ENCODE peak calls at places on chromosomes 11 and 22, in four cellular contexts. One of them, this sample, is unnamed.

GRCh38 chr22:46770726-46771125 is 8.3 kb downstream of the TBC1D22A start:
- DNase-seq in CD8-positive, alpha-beta memory T cell: no peak
- DNase-seq in neuronal stem cell: no peak
- DNase-seq in adrenal gland: peak
- DNase-seq in this sample: peak

GRCh38 chr11:46363455-46363920 is 16.2 kb downstream of the DGKZ start:
- DNase-seq in adrenal gland: peak
- DNase-seq in neuronal stem cell: no peak
- DNase-seq in CD8-positive, alpha-beta memory T cell: no peak
- DNase-seq in this sample: no peak

GRCh38 chr11:123799438-123799837 is 6.7 kb downstream of the OR6M1 start:
- DNase-seq in neuronal stem cell: no peak
- DNase-seq in adrenal gland: no peak
- DNase-seq in CD8-positive, alpha-beta memory T cell: no peak
- DNase-seq in this sample: no peak

GRCh38 chr11:24312464-24313238 is 184.2 kb upstream of the LUZP2 start:
- DNase-seq in CD8-positive, alpha-beta memory T cell: no peak
- DNase-seq in adrenal gland: no peak
- DNase-seq in neuronal stem cell: no peak
- DNase-seq in this sample: no peak

GRCh38 chr11:1508491-1508891 is 21.9 kb upstream of the MOB2 start:
- DNase-seq in CD8-positive, alpha-beta memory T cell: peak
- DNase-seq in adrenal gland: no peak
- DNase-seq in neuronal stem cell: no peak
- DNase-seq in this sample: peak

GRCh38 chr11:88337342-88338222 is at the start of gene CTSC:
- DNase-seq in adrenal gland: peak
- DNase-seq in CD8-positive, alpha-beta memory T cell: peak
- DNase-seq in neuronal stem cell: peak
- DNase-seq in this sample: peak

GRCh38 chr11:93849751-93850584 is 450 bp downstream of the VSTM5 start:
- DNase-seq in CD8-positive, alpha-beta memory T cell: no peak
- DNase-seq in neuronal stem cell: peak
- DNase-seq in adrenal gland: peak
- DNase-seq in this sample: peak

GRCh38 chr11:43942651-43943356 is 367 bp downstream of the C11orf96 start:
- DNase-seq in adrenal gland: peak
- DNase-seq in CD8-positive, alpha-beta memory T cell: no peak
- DNase-seq in neuronal stem cell: no peak
- DNase-seq in this sample: no peak

DNA sequence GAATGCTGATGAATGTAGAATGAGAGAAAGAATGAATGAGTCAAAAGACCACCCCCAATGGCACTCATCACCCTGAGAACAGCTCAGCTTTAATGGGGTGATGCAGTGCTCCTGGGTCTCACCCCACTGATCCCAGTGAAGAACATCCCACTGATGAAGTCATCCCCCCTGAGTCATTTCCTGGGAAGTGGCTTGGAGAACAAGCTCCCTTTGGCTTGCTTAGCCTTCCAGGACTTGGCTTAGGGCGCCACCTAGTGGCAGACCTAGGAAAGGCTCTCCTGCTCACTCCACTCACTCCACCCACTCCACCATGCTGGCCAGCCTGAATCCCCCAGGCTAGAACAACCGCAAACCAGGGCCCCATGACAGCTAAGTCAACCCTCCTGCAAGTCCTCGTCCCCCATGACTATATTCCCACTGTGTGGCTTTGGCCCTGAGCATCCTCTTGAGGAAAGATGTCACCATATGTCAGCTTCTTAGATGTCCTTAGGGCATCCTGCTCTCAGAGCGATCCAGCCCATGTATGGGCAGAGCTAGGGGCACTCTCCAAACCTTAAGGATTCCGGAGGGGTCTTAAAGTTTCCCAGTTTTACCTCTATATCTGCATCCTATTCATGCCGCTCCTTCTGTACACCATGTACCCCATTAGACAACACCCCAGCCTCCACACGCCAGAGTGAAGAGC is 17.8 kb upstream of the TMPRSS13 start:
- DNase-seq in adrenal gland: peak
- DNase-seq in CD8-positive, alpha-beta memory T cell: peak
- DNase-seq in neuronal stem cell: peak
- DNase-seq in this sample: peak
- H3K4me3 ChIP-seq in adrenal gland: no peak
- H3K4me3 ChIP-seq in CD8-positive, alpha-beta memory T cell: no peak
- H3K4me3 ChIP-seq in neuronal stem cell: no peak
- H3K4me3 ChIP-seq in this sample: no peak

GRCh38 chr11:130511765-130512164 is 63.3 kb downstream of the ADAMTS15 start:
- DNase-seq in neuronal stem cell: no peak
- DNase-seq in adrenal gland: no peak
- DNase-seq in CD8-positive, alpha-beta memory T cell: no peak
- DNase-seq in this sample: no peak

GRCh38 chr11:130510407-130511006 is 62.1 kb downstream of the ADAMTS15 start:
- DNase-seq in adrenal gland: no peak
- DNase-seq in CD8-positive, alpha-beta memory T cell: no peak
- DNase-seq in neuronal stem cell: no peak
- DNase-seq in this sample: no peak

GRCh38 chr11:130514316-130514715 is 65.9 kb downstream of the ADAMTS15 start:
- DNase-seq in adrenal gland: no peak
- DNase-seq in CD8-positive, alpha-beta memory T cell: no peak
- DNase-seq in neuronal stem cell: no peak
- DNase-seq in this sample: no peak

GRCh38 chr11:130513132-130513531 is 64.7 kb downstream of the ADAMTS15 start:
- DNase-seq in CD8-positive, alpha-beta memory T cell: no peak
- DNase-seq in neuronal stem cell: no peak
- DNase-seq in adrenal gland: no peak
- DNase-seq in this sample: no peak

GRCh38 chr11:130512662-130513061 is 64.2 kb downstream of the ADAMTS15 start:
- DNase-seq in adrenal gland: no peak
- DNase-seq in neuronal stem cell: no peak
- DNase-seq in CD8-positive, alpha-beta memory T cell: no peak
- DNase-seq in this sample: no peak
- H3K27ac ChIP-seq in adrenal gland: no peak
- H3K27ac ChIP-seq in neuronal stem cell: no peak
- H3K27ac ChIP-seq in CD8-positive, alpha-beta memory T cell: no peak
- H3K27ac ChIP-seq in this sample: no peak

DNA sequence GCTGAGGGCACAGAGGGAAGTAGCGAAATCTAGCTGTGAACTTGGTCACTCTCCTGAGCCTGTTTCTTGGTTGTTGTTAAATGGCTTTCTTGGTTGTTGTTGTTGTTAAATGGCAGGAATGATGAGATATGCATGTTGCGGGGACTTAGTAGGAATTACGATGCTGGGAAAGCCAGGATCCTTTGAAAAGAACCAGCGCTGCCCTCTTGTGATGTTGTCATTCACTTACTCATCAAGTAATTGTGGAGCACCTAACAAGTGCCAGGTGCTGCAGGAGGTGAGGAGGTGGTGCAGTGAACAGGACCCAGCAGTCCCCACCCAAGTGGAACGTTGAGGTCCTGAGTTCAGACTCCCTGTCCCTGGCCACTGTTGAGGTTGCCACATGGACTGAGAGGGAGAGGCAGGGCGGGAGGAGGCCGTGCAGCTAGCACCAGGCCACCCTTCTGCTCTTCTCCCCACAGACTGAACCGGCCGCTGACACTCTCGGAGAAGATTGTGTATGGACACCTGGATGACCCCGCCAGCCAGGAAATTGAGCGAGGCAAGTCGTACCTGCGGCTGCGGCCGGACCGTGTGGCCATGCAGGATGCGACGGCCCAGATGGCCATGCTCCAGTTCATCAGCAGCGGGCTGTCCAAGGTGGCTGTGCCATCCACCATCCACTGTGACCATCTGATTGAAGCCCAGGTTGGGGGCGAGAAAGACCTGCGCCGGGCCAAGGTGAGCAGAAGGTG is 36.8 kb downstream of the POLR3H start:
- DNase-seq in neuronal stem cell: no peak
- DNase-seq in CD8-positive, alpha-beta memory T cell: no peak
- DNase-seq in adrenal gland: no peak
- DNase-seq in this sample: no peak
- H3K4me3 ChIP-seq in neuronal stem cell: no peak
- H3K4me3 ChIP-seq in CD8-positive, alpha-beta memory T cell: no peak
- H3K4me3 ChIP-seq in adrenal gland: no peak
- H3K4me3 ChIP-seq in this sample: no peak

GRCh38 chr11:119892311-119892808 is 163.4 kb upstream of the NECTIN1 start:
- DNase-seq in CD8-positive, alpha-beta memory T cell: no peak
- DNase-seq in adrenal gland: no peak
- DNase-seq in neuronal stem cell: no peak
- DNase-seq in this sample: no peak
- H3K27ac ChIP-seq in CD8-positive, alpha-beta memory T cell: no peak
- H3K27ac ChIP-seq in adrenal gland: peak
- H3K27ac ChIP-seq in neuronal stem cell: no peak
- H3K27ac ChIP-seq in this sample: no peak

GRCh38 chr11:60951909-60952741 is at the start of gene SLC15A3:
- DNase-seq in adrenal gland: peak
- DNase-seq in neuronal stem cell: no peak
- DNase-seq in CD8-positive, alpha-beta memory T cell: no peak
- DNase-seq in this sample: peak

GRCh38 chr11:60951611-60951908 is 416 bp downstream of the SLC15A3 start:
- DNase-seq in CD8-positive, alpha-beta memory T cell: no peak
- DNase-seq in neuronal stem cell: no peak
- DNase-seq in adrenal gland: no peak
- DNase-seq in this sample: no peak

GRCh38 chr11:60953781-60954180 is 1.8 kb upstream of the SLC15A3 start:
- DNase-seq in neuronal stem cell: no peak
- DNase-seq in CD8-positive, alpha-beta memory T cell: no peak
- DNase-seq in adrenal gland: no peak
- DNase-seq in this sample: peak

GRCh38 chr11:60954421-60954820 is 2.4 kb upstream of the SLC15A3 start:
- DNase-seq in CD8-positive, alpha-beta memory T cell: no peak
- DNase-seq in adrenal gland: no peak
- DNase-seq in neuronal stem cell: no peak
- DNase-seq in this sample: peak

GRCh38 chr11:60952742-60953170 is 780 bp upstream of the SLC15A3 start:
- DNase-seq in neuronal stem cell: no peak
- DNase-seq in adrenal gland: no peak
- DNase-seq in CD8-positive, alpha-beta memory T cell: no peak
- DNase-seq in this sample: no peak
- H3K4me3 ChIP-seq in neuronal stem cell: no peak
- H3K4me3 ChIP-seq in adrenal gland: peak
- H3K4me3 ChIP-seq in CD8-positive, alpha-beta memory T cell: peak
- H3K4me3 ChIP-seq in this sample: no peak

DNA sequence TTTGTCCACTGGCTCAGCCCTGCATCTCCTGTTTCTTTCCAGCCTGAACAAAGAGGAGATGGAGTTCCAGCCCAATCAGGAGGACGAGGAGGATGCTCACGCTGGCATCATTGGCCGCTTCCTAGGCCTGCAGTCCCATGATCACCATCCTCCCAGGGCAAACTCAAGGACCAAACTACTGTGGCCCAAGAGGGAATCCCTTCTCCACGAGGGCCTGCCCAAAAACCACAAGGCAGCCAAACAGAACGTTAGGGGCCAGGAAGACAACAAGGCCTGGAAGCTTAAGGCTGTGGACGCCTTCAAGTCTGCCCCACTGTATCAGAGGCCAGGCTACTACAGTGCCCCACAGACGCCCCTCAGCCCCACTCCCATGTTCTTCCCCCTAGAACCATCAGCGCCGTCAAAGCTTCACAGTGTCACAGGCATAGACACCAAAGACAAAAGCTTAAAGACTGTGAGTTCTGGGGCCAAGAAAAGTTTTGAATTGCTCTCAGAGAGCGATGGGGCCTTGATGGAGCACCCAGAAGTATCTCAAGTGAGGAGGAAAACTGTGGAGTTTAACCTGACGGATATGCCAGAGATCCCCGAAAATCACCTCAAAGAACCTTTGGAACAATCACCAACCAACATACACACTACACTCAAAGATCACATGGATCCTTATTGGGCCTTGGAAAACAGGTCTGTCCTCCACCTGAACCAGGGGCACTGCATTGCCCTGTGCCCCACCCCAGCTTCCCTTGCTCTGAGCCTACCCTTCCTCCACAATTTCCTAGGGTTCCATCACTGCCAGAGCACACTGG is 5.0 kb downstream of the FTH1 start:
- DNase-seq in CD8-positive, alpha-beta memory T cell: no peak
- DNase-seq in neuronal stem cell: no peak
- DNase-seq in adrenal gland: no peak
- DNase-seq in this sample: peak
- H3K27ac ChIP-seq in CD8-positive, alpha-beta memory T cell: no peak
- H3K27ac ChIP-seq in neuronal stem cell: no peak
- H3K27ac ChIP-seq in adrenal gland: peak
- H3K27ac ChIP-seq in this sample: no peak

GRCh38 chr11:16942342-16942741 is 71.9 kb downstream of the PLEKHA7 start:
- DNase-seq in adrenal gland: no peak
- DNase-seq in CD8-positive, alpha-beta memory T cell: no peak
- DNase-seq in neuronal stem cell: no peak
- DNase-seq in this sample: no peak
- H3K4me3 ChIP-seq in adrenal gland: no peak
- H3K4me3 ChIP-seq in CD8-positive, alpha-beta memory T cell: no peak
- H3K4me3 ChIP-seq in neuronal stem cell: no peak
- H3K4me3 ChIP-seq in this sample: no peak

GRCh38 chr11:3932698-3933097 is 77.2 kb downstream of the STIM1 start:
- DNase-seq in adrenal gland: no peak
- DNase-seq in CD8-positive, alpha-beta memory T cell: no peak
- DNase-seq in neuronal stem cell: no peak
- DNase-seq in this sample: no peak

GRCh38 chr11:3929232-3929631 is 73.8 kb downstream of the STIM1 start:
- DNase-seq in adrenal gland: no peak
- DNase-seq in neuronal stem cell: no peak
- DNase-seq in CD8-positive, alpha-beta memory T cell: no peak
- DNase-seq in this sample: no peak

GRCh38 chr11:3927129-3927796 is 71.8 kb downstream of the STIM1 start:
- DNase-seq in adrenal gland: no peak
- DNase-seq in neuronal stem cell: no peak
- DNase-seq in CD8-positive, alpha-beta memory T cell: no peak
- DNase-seq in this sample: no peak

GRCh38 chr11:3926458-3927095 is 71.1 kb downstream of the STIM1 start:
- DNase-seq in adrenal gland: no peak
- DNase-seq in neuronal stem cell: no peak
- DNase-seq in CD8-positive, alpha-beta memory T cell: no peak
- DNase-seq in this sample: no peak

DNA sequence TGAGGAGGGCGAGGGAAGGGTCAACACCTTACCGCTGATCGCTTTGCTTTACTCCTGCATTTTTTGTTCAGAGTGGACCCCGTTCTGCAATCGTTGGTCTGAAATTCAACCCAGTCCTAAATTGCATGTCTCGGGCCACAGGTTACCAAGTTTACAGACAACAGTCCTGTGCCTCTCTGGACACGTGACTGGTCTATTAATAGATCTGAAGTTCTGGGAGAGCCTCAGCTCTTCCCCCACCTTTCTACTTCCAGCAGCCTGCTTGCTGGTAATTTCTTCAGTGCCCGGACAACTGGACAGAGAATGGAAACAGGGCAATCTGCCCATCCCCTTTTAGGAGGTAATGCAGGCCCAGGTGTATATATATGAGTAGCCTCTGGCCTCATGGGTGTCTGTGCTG is 74.2 kb downstream of the STIM1 start:
- DNase-seq in CD8-positive, alpha-beta memory T cell: no peak
- DNase-seq in neuronal stem cell: no peak
- DNase-seq in adrenal gland: peak
- DNase-seq in this sample: no peak
- H3K27ac ChIP-seq in CD8-positive, alpha-beta memory T cell: no peak
- H3K27ac ChIP-seq in neuronal stem cell: no peak
- H3K27ac ChIP-seq in adrenal gland: no peak
- H3K27ac ChIP-seq in this sample: no peak

This sample was measured in aorta.